ENCODE peak calls at places on chromosome 21, in four cellular contexts. R is BJ, Q is PC-3, L is A673. I is an unnamed sample.

GRCh38 chr21:45076245-45076661 is 1.9 kb downstream of the ADARB1 start:
- DNase-seq in R (no peak), Q (peak; percentile 28), L (peak; percentile 12), I (no peak)

GRCh38 chr21:44932366-44933181 is 7.3 kb upstream of the SLX9 start:
- DNase-seq in R (no peak), Q (peak; percentile 56), L (peak; percentile 68), I (peak; percentile 33)

GRCh38 chr21:32209580-32209979 is 69.3 kb downstream of the MIS18A start:
- DNase-seq in R (no peak), Q (no peak), L (no peak), I (no peak)

GRCh38 chr21:45041351-45041805 is 33.0 kb upstream of the ADARB1 start:
- DNase-seq in R (peak; percentile 41), Q (no peak), L (no peak), I (no peak)

GRCh38 chr21:14321042-14321441 is 61.9 kb downstream of the HSPA13 start:
- DNase-seq in R (no peak), Q (peak; percentile 56), L (no peak), I (no peak)

GRCh38 chr21:36909901-36910561 is 56.4 kb downstream of the HLCS start:
- DNase-seq in R (peak; percentile 95), Q (peak; percentile 99), L (peak; percentile 89), I (no peak)

GRCh38 chr21:43937051-43937832 is 72.2 kb downstream of the AGPAT3 start:
- DNase-seq in R (no peak), Q (no peak), L (no peak), I (no peak)

GRCh38 chr21:27060190-27060589 is 93.3 kb upstream of the ADAMTS5 start:
- DNase-seq in R (no peak), Q (no peak), L (no peak), I (no peak)

GRCh38 chr21:26949830-26950229 is 17.1 kb downstream of the ADAMTS5 start:
- DNase-seq in R (no peak), Q (no peak), L (no peak), I (no peak)

GRCh38 chr21:21632926-21633325 is 634.7 kb downstream of the NCAM2 start:
- DNase-seq in R (no peak), Q (no peak), L (no peak), I (no peak)

GRCh38 chr21:34688145-34688544 is 19.4 kb downstream of the CLIC6 start:
- DNase-seq in R (no peak), Q (no peak), L (peak; percentile 51), I (no peak)

GRCh38 chr21:43573921-43574320 is 85.4 kb downstream of the HSF2BP start:
- DNase-seq in R (no peak), Q (no peak), L (no peak), I (no peak)

GRCh38 chr21:28598214-28598613 is 394.5 kb downstream of the LTN1 start:
- DNase-seq in R (no peak), Q (no peak), L (no peak), I (no peak)

GRCh38 chr21:44461438-44462089 is 6.3 kb downstream of the LRRC3 start:
- DNase-seq in R (no peak), Q (no peak), L (no peak), I (no peak)

GRCh38 chr21:36203603-36203889 is 46.9 kb downstream of the DOP1B start:
- DNase-seq in R (peak; percentile 46), Q (peak; percentile 86), L (no peak), I (no peak)

GRCh38 chr21:19123525-19123924 is 719.9 kb upstream of the TMPRSS15 start:
- DNase-seq in R (no peak), Q (no peak), L (no peak), I (no peak)

GRCh38 chr21:45109831-45110492 is 35.6 kb downstream of the ADARB1 start:
- DNase-seq in R (no peak), Q (no peak), L (no peak), I (no peak)

GRCh38 chr21:43733060-43733459 is 14.1 kb downstream of the PDXK start:
- DNase-seq in R (no peak), Q (no peak), L (no peak), I (no peak)

GRCh38 chr21:46326110-46326703 is 2.3 kb downstream of the PCNT start:
- DNase-seq in R (no peak), Q (peak; percentile 22), L (no peak), I (no peak)
- TF ChIP-seq CTCF in R (no peak), Q (peak; percentile 54), L (no peak), I (no peak)

DNA sequence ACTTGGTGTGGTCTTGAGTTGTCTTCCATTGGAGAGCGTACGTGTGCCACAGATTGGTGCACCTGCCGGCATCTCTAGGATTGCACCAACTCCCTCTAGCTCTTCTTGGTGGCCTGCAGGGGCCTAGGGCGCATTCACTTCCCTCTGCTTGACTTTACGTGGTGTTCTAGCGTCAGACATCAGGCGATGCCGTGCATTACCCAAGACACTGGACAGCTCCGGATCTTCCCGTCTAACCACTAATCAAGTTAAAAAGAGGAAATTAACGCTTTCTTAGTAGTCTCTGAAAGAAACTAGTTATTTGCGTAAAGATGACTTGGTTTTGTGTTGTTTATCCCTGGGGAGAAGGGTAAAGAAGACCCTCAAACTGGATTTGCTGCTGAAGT is 510 bp upstream of the IL10RB start:
- DNase-seq in R (no peak), Q (peak; percentile 31), L (no peak), I (no peak)
- TF ChIP-seq CTCF in R (no peak), Q (no peak), L (no peak), I (no peak)

GRCh38 chr21:22965455-22966125 is 1967.4 kb downstream of the NCAM2 start:
- DNase-seq in R (no peak), Q (peak; percentile 4), L (no peak), I (no peak)
- TF ChIP-seq CTCF in R (no peak), Q (no peak), L (no peak), I (no peak)

GRCh38 chr21:16082038-16082816 is 352.4 kb downstream of the USP25 start:
- DNase-seq in R (no peak), Q (peak; percentile 60), L (peak; percentile 33), I (no peak)
- TF ChIP-seq CTCF in R (peak; percentile 30), Q (peak; percentile 66), L (peak; percentile 59), I (peak; percentile 74)

DNA sequence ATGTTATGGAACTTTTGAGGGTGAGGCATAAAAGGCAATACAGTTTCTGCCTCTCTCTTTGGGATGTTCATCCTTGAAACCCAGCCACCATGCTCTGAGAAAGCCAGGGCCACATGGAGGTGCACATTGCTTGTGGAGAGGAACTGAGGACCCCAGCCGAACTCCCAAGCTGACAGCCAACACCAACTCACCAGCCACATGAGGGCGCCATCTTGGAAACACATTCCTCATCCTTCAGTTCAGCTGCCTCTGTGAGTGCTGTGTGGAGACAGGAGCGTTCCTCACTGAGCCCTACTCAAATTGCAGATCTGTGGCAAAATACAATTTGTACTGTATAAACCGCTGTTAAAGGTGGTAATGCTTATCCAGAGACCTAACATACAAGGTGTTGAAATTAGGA is 137.5 kb downstream of the GABPA start:
- DNase-seq in R (no peak), Q (no peak), L (peak; percentile 29), I (no peak)
- TF ChIP-seq CTCF in R (no peak), Q (peak; percentile 43), L (peak; percentile 44), I (no peak)

DNA sequence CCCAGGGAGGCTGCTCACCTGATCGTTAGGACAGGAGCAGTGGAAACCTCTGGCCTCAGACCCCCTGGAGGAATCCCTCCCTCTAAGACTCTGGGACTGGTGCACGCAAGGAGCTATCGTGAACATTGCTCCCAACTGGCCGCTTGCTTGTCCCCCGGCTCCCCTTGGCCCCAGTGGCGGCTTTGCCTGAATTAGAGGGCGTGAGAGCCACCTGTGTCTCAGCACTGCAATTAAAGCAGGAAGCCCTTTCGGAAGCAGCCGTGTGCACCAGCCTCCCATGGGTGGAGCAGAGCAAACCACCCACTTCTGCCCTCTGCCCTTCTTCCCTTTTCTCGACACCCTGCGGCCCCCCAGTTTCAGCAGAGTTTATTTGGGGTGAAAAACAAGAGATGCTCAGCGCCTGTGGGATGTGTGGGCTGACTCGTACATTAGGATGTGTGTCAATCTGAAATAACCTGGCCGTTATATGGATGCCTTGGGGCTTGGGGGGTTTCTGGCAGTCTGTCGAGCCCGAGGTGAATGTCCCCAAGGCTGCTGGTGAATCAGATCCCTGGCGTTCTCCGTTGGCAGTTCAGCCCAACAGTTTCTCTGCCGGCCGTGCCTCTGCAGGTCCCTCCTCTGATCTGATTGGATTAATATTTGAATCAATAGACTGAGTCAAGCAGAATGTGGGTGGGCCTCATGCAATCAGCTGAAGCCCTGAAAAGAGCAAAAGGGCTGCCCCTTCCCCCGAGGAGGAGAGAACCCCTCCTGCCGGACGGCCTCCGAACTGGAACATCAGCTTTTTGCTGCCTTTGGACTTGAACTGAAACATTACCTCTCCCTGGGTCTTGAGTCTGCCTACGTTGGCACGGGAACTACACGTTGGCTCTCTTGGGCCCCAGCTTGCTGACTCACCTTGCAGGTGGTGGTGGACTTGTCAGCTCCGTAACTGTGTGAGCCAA is 7.3 kb upstream of the UMODL1 start:
- DNase-seq in R (no peak), Q (peak; percentile 56), L (no peak), I (no peak)
- TF ChIP-seq CTCF in R (no peak), Q (no peak), L (no peak), I (no peak)

GRCh38 chr21:39451332-39452206 is at the start of gene SH3BGR:
- DNase-seq in R (no peak), Q (peak; percentile 12), L (no peak), I (no peak)
- TF ChIP-seq CTCF in R (no peak), Q (no peak), L (no peak), I (no peak)

DNA sequence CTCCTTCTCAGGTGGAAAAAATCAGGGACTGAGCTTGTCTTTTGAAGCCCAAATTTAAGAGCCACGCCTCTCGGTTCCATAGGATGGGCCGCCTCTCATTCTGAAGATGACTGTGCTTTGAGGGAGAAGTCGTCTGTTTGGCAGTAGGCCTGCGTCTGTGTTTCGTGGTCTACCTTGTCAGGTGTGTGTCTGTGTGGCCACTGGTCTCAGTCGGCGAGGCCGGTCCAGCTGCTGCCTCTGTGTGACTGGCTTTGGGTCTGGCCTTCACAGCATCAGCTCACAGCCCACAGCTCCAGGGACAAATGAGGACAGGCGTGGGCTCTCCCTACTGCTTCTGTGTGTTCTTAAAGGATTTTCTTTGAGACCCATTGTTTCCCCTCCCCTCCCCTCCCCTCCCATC is 50.3 kb downstream of the B3GALT5 start:
- DNase-seq in R (no peak), Q (no peak), L (no peak), I (no peak)
- TF ChIP-seq CTCF in R (no peak), Q (no peak), L (no peak), I (no peak)

DNA sequence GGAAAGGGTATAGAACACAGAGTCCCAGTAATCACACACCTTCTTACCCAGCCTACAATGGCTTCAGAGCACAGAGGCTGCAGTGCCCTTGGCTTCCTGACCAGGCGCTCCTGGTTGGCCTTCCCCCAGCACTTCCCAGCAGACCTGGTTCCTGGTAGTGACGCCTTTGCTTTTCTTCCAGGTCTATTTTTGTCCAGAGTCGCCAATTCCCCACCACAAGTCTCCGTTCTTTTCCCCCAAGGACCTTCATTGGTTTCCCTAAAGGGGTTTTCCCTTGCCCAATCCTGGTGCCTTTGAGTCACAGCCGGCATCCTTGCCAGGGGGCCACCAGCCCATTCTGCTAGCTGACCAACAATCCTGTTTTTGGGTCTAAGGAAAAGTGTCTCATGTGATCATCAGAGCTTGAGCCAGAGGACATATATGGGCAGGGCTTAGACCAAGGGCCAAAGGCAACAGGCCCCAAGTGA is 84.8 kb downstream of the KCNJ15 start:
- DNase-seq in R (no peak), Q (no peak), L (no peak), I (no peak)
- TF ChIP-seq CTCF in R (no peak), Q (no peak), L (no peak), I (no peak)